ENCODE peak calls at places on chromosomes 6 and 20, in ten cellular contexts. A is GM23338; K is SK-N-MC; U is GM23248; M is CD4-positive, alpha-beta memory T cell; O is upper lobe of right lung; Y is Panc1; D is uterus; P is colonic mucosa; R is CD4-positive, CD25-positive, alpha-beta regulatory T cell. N is an unnamed sample. For H3K36me3, the result is how much of the 10 kb centered on the place peaks cover.

GRCh38 chr6:108068618-108069017 is 5.9 kb downstream of the OSTM1 start:
- DNase-seq in A (no peak), K (no peak), U (no peak), M (peak), O (no peak), Y (no peak), D (no peak), P (no peak), R (peak), N (no peak)

GRCh38 chr20:61525781-61526431 is 273.8 kb downstream of the CDH4 start:
- DNase-seq in A (no peak), K (no peak), U (peak), M (no peak), O (no peak), Y (no peak), D (no peak), P (no peak), R (no peak), N (no peak)

GRCh38 chr6:140366991-140367390 is 992.5 kb upstream of the CITED2 start:
- DNase-seq in A (no peak), K (no peak), U (peak), M (no peak), O (no peak), Y (no peak), D (no peak), P (no peak), R (no peak), N (no peak)

GRCh38 chr6:34447915-34448314 is 18.0 kb upstream of the PACSIN1 start:
- DNase-seq in A (peak), K (no peak), U (no peak), M (no peak), O (peak), Y (no peak), D (no peak), P (no peak), R (no peak), N (no peak)

GRCh38 chr6:91994787-91995186 is 1407.9 kb upstream of the MAP3K7 start:
- DNase-seq in A (no peak), K (no peak), U (no peak), M (no peak), O (no peak), Y (no peak), D (no peak), P (no peak), R (no peak), N (no peak)

GRCh38 chr6:3484240-3484639 is 27.4 kb upstream of the SLC22A23 start:
- DNase-seq in A (no peak), K (no peak), U (peak), M (no peak), O (no peak), Y (no peak), D (no peak), P (no peak), R (no peak), N (no peak)

GRCh38 chr6:147752686-147753418 is 244.4 kb downstream of the SAMD5 start:
- DNase-seq in A (no peak), K (no peak), U (no peak), M (no peak), O (no peak), Y (no peak), D (no peak), P (no peak), R (no peak), N (no peak)

GRCh38 chr20:18404172-18404571 is 62.7 kb downstream of the DZANK1 start:
- DNase-seq in A (no peak), K (no peak), U (peak), M (no peak), O (no peak), Y (no peak), D (no peak), P (no peak), R (no peak), N (peak)

GRCh38 chr6:116579143-116579542 is 7.8 kb downstream of the RWDD1 start:
- DNase-seq in A (no peak), K (no peak), U (peak), M (no peak), O (no peak), Y (no peak), D (no peak), P (no peak), R (no peak), N (no peak)

GRCh38 chr20:52577696-52578095 is 386.1 kb upstream of the ZFP64 start:
- DNase-seq in A (no peak), K (no peak), U (no peak), M (no peak), O (no peak), Y (no peak), D (no peak), P (no peak), R (no peak), N (no peak)

GRCh38 chr6:52663120-52663934 is 7.6 kb upstream of the TMEM14A start:
- DNase-seq in A (peak), K (peak), U (peak), M (peak), O (no peak), Y (no peak), D (peak), P (peak), R (peak), N (peak)

GRCh38 chr6:101116337-101116736 is 235.2 kb upstream of the ASCC3 start:
- DNase-seq in A (peak), K (no peak), U (no peak), M (no peak), O (no peak), Y (no peak), D (no peak), P (no peak), R (no peak), N (no peak)

GRCh38 chr6:81727876-81728517 is 24.5 kb downstream of the TENT5A start:
- DNase-seq in A (no peak), K (no peak), U (no peak), M (no peak), O (no peak), Y (no peak), D (no peak), P (no peak), R (no peak), N (peak)

GRCh38 chr6:88866856-88867255 is 96.6 kb downstream of the RNGTT start:
- DNase-seq in A (no peak), K (no peak), U (peak), M (no peak), O (no peak), Y (no peak), D (no peak), P (no peak), R (no peak), N (no peak)

GRCh38 chr6:90643366-90643765 is 56.5 kb upstream of the MAP3K7 start:
- DNase-seq in A (no peak), K (no peak), U (no peak), M (no peak), O (no peak), Y (no peak), D (no peak), P (no peak), R (no peak), N (no peak)

GRCh38 chr6:43883698-43884659 is 114.0 kb downstream of the VEGFA start:
- DNase-seq in A (no peak), K (no peak), U (no peak), M (no peak), O (peak), Y (no peak), D (no peak), P (no peak), R (no peak), N (no peak)

GRCh38 chr6:158322400-158322723 is 10.1 kb downstream of the TULP4 start:
- DNase-seq in A (no peak), K (no peak), U (no peak), M (no peak), O (no peak), Y (no peak), D (no peak), P (no peak), R (no peak), N (no peak)

GRCh38 chr20:14830899-14831298 is 493.5 kb upstream of the FLRT3 start:
- DNase-seq in A (no peak), K (no peak), U (no peak), M (no peak), O (no peak), Y (no peak), D (no peak), P (no peak), R (no peak), N (no peak)

GRCh38 chr6:102571236-102571908 is 1177.9 kb downstream of the GRIK2 start:
- DNase-seq in A (peak), K (no peak), U (no peak), M (no peak), O (no peak), Y (no peak), D (no peak), P (no peak), R (no peak), N (no peak)

GRCh38 chr6:108874470-108875160 is 26.4 kb downstream of the ARMC2 start:
- DNase-seq in A (no peak), K (no peak), U (peak), M (peak), O (no peak), Y (no peak), D (peak), P (no peak), R (no peak), N (no peak)

GRCh38 chr20:45433316-45433715 is 17.4 kb downstream of the PIGT start:
- DNase-seq in A (peak), K (no peak), U (peak), M (no peak), O (no peak), Y (no peak), D (no peak), P (no peak), R (no peak), N (no peak)

GRCh38 chr6:64280569-64280968 is 645.0 kb downstream of the PHF3 start:
- DNase-seq in A (peak), K (peak), U (peak), M (no peak), O (no peak), Y (peak), D (no peak), P (peak), R (no peak), N (no peak)

GRCh38 chr6:54072708-54073313 is 38.4 kb upstream of the MLIP start:
- DNase-seq in A (no peak), K (peak), U (no peak), M (no peak), O (no peak), Y (no peak), D (no peak), P (no peak), R (no peak), N (no peak)

GRCh38 chr6:131937703-131938631 is 13.2 kb downstream of the CCN2 start:
- DNase-seq in A (no peak), K (peak), U (peak), M (no peak), O (no peak), Y (no peak), D (peak), P (no peak), R (no peak), N (no peak)

GRCh38 chr6:11151488-11151887 is 40.0 kb upstream of the ERVFRD-1 start:
- DNase-seq in A (no peak), K (no peak), U (no peak), M (no peak), O (no peak), Y (no peak), D (no peak), P (no peak), R (no peak), N (no peak)

GRCh38 chr20:50192364-50193168 is 1.9 kb downstream of the CEBPB start:
- DNase-seq in A (peak), K (no peak), U (peak), M (peak), O (peak), Y (no peak), D (peak), P (peak), R (peak), N (peak)

GRCh38 chr6:137775192-137775591 is 91.9 kb upstream of the TNFAIP3 start:
- DNase-seq in A (no peak), K (no peak), U (peak), M (no peak), O (no peak), Y (no peak), D (no peak), P (no peak), R (no peak), N (no peak)

GRCh38 chr6:166927942-166928643 is 28.3 kb downstream of the RNASET2 start:
- DNase-seq in A (no peak), K (no peak), U (no peak), M (no peak), O (no peak), Y (no peak), D (peak), P (no peak), R (no peak), N (no peak)

GRCh38 chr6:166930354-166930891 is 25.9 kb downstream of the RNASET2 start:
- DNase-seq in A (no peak), K (no peak), U (no peak), M (no peak), O (no peak), Y (no peak), D (no peak), P (no peak), R (no peak), N (no peak)

GRCh38 chr6:166928644-166929515 is 27.5 kb downstream of the RNASET2 start:
- DNase-seq in A (no peak), K (no peak), U (no peak), M (no peak), O (no peak), Y (no peak), D (no peak), P (no peak), R (no peak), N (no peak)

GRCh38 chr6:166931426-166931970 is 24.9 kb downstream of the RNASET2 start:
- DNase-seq in A (no peak), K (no peak), U (no peak), M (no peak), O (no peak), Y (no peak), D (no peak), P (no peak), R (no peak), N (no peak)

DNA sequence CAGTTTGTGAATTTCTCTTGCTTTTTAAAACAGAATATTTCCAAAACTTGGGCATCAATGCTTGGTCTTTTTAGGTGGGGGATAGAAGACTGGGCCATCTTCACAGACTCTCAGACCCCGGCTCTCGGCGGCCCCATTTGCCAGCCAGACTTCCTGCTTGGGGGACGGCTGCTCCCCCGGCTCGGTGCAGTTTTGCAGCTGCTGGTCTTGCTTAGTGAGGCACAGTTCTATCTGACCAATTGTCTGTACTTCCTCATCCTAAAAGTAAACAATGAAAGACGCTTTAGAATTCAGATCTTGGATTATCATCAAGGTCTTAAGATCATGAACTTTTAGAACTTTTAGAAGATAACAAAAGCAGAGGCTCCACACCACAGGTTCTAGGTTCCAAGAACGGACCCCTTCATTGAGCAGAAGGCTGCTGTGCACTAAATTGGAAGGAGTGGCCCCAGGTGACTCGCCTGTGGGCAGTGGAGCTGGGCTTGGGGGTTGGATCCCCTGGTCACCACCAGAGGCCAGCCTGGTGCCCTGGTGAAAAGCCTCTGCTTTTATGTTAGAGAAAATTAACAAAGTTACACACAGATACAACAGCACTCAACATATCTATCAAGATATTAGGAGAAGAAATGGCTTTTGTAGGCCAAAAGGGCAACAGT is 26.7 kb downstream of the RNASET2 start:
- DNase-seq in A (no peak), K (no peak), U (no peak), M (no peak), O (no peak), Y (no peak), D (no peak), P (no peak), R (no peak), N (no peak)
- H3K36me3 ChIP-seq in A (under half), K (under half), U (under half), M (half or more), O (under half), Y (under half), D (under half), P (under half), R (half or more), N (under half)

GRCh38 chr6:111458670-111459232 is 24.3 kb downstream of the REV3L start:
- DNase-seq in A (no peak), K (no peak), U (no peak), M (no peak), O (no peak), Y (no peak), D (no peak), P (no peak), R (no peak), N (no peak)
- H3K36me3 ChIP-seq in A (under half), K (under half), U (under half), M (under half), O (under half), Y (under half), D (under half), P (under half), R (under half), N (under half)

DNA sequence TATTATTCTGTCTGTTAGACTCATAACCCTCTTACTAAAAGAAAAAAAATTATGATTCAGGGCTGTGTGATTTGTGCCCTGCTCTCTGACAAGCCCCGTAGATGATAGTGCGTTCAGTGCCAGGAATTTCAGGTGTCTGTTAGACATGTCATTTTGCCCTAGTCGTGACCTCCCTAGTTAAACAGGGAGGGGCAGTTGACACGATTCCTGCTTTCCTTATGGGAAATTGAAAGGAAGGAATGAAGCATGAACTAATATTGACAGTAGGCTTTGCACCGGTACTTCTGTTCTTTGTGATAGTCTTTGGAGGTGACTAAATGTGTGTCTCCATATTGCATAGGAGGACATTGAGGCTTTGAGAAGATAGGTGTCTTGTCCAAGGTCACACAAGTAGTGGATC is 26.3 kb downstream of the RPRD1B start:
- DNase-seq in A (no peak), K (no peak), U (no peak), M (no peak), O (no peak), Y (no peak), D (no peak), P (peak), R (no peak), N (no peak)
- H3K36me3 ChIP-seq in A (under half), K (half or more), U (half or more), M (under half), O (half or more), Y (under half), D (under half), P (under half), R (half or more), N (under half)

GRCh38 chr6:42068173-42068572 is 17.8 kb downstream of the TAF8 start:
- DNase-seq in A (no peak), K (no peak), U (no peak), M (no peak), O (peak), Y (no peak), D (no peak), P (no peak), R (no peak), N (no peak)
- H3K36me3 ChIP-seq in A (under half), K (under half), U (under half), M (half or more), O (half or more), Y (under half), D (under half), P (under half), R (half or more), N (under half)

DNA sequence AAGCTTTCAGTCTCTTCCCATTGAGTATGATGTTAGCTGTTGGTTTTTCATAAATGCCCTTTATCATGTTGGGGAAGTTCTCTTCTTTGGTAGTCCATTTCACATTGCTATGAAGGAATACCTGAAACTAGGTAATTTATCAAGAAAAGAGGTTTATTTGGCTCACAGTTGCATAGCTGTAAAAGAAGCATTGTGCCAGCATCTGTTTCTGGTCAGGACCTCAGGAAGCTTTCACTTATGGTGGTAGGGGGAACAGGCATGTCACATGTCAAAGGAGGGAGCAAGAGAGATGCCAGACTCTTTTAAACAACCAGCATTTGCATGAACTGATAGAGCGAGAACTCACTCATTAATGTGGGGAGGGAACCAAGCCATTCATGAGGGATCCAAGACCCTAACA is 48.0 kb upstream of the MAPK13 start:
- DNase-seq in A (no peak), K (no peak), U (no peak), M (no peak), O (no peak), Y (no peak), D (no peak), P (no peak), R (no peak), N (no peak)
- H3K36me3 ChIP-seq in A (under half), K (half or more), U (half or more), M (half or more), O (half or more), Y (under half), D (under half), P (under half), R (half or more), N (under half)

DNA sequence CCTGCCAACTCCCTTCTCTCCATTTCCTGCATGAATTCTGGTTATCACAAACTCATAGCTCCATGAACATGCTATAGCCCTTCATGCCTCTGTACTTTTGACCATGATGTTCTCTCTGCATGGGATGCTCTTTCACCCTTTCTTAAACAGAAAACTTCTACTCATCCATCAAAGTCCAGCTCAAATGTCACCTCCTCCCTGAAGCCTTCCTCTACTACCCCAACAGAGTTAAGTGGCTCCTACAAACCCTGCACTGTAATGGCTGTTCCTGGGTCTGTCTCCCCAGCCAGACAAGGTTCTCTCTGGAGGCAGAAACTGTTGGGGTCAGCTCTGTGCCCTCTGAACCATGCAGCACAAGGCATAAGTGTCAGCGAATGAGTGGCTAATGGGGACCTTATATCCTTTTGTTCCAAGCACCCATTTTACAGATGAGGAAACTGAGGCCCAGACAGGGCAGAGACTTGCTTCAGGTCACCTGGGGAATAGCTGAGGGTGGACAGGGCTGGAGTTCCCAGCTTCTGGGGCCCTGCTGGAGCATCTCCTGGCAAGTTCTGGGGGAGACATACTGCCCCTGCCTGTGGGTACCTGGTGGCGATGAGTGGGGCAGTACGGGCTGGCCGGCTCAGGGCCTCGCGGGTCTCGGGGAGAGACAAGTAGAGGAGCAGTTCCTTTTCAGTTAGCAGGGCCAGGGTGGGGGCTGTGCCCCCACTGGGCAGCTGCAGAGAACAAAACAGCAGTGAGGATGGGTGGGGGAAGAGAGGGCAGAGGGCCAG is 10.6 kb upstream of the CDK5RAP1 start:
- DNase-seq in A (no peak), K (no peak), U (no peak), M (no peak), O (no peak), Y (no peak), D (no peak), P (no peak), R (no peak), N (no peak)
- H3K36me3 ChIP-seq in A (under half), K (under half), U (under half), M (under half), O (under half), Y (under half), D (under half), P (under half), R (under half), N (under half)

GRCh38 chr6:16150098-16150497 is 21.2 kb downstream of the MYLIP start:
- DNase-seq in A (no peak), K (no peak), U (no peak), M (no peak), O (no peak), Y (no peak), D (no peak), P (no peak), R (no peak), N (no peak)
- H3K36me3 ChIP-seq in A (under half), K (half or more), U (under half), M (half or more), O (half or more), Y (under half), D (under half), P (under half), R (half or more), N (under half)

GRCh38 chr20:56515657-56516381 is 8.7 kb upstream of the FAM209A start:
- DNase-seq in A (no peak), K (no peak), U (peak), M (no peak), O (no peak), Y (no peak), D (no peak), P (no peak), R (no peak), N (no peak)
- H3K36me3 ChIP-seq in A (under half), K (under half), U (under half), M (half or more), O (half or more), Y (under half), D (under half), P (under half), R (half or more), N (under half)